ENCODE peak calls at places on chromosome 1, in ten cellular contexts. One of them, this sample, is unnamed.
A peak's percentile ranks its signal among the peaks of the same experiment; 100 is the strongest.

GRCh38 chr1:109819365-109819764 is 55.6 kb upstream of the EPS8L3 start:
- DNase-seq in naive thymus-derived CD8-positive, alpha-beta T cell: no peak
- DNase-seq in lower lobe of right lung: no peak
- DNase-seq in neuronal stem cell: no peak
- DNase-seq in activated T-helper 1 cell treated with Interleukin-2 at 50 U/mL for 16 hours: no peak
- DNase-seq in Calu3: no peak
- DNase-seq in T-helper 17 cell: no peak
- DNase-seq in mucosa of gallbladder: no peak
- DNase-seq in nucleus accumbens: no peak
- DNase-seq in NCI-H1436: no peak
- DNase-seq in this sample: no peak

GRCh38 chr1:36520056-36520455 is 37.3 kb upstream of the CSF3R start:
- DNase-seq in neuronal stem cell: no peak
- DNase-seq in lower lobe of right lung: no peak
- DNase-seq in NCI-H1436: peak; percentile 55
- DNase-seq in naive thymus-derived CD8-positive, alpha-beta T cell: no peak
- DNase-seq in mucosa of gallbladder: no peak
- DNase-seq in activated T-helper 1 cell treated with Interleukin-2 at 50 U/mL for 16 hours: no peak
- DNase-seq in Calu3: no peak
- DNase-seq in T-helper 17 cell: no peak
- DNase-seq in nucleus accumbens: no peak
- DNase-seq in this sample: no peak

GRCh38 chr1:25799346-25799720 is 660 bp upstream of the SELENON start:
- DNase-seq in activated T-helper 1 cell treated with Interleukin-2 at 50 U/mL for 16 hours: no peak
- DNase-seq in T-helper 17 cell: no peak
- DNase-seq in lower lobe of right lung: no peak
- DNase-seq in NCI-H1436: no peak
- DNase-seq in naive thymus-derived CD8-positive, alpha-beta T cell: no peak
- DNase-seq in mucosa of gallbladder: no peak
- DNase-seq in neuronal stem cell: no peak
- DNase-seq in nucleus accumbens: no peak
- DNase-seq in Calu3: no peak
- DNase-seq in this sample: no peak

GRCh38 chr1:56644941-56645662 is at the start of gene PRKAA2:
- DNase-seq in Calu3: peak; percentile 68
- DNase-seq in T-helper 17 cell: no peak
- DNase-seq in naive thymus-derived CD8-positive, alpha-beta T cell: no peak
- DNase-seq in mucosa of gallbladder: peak; percentile 26
- DNase-seq in neuronal stem cell: peak; percentile 69
- DNase-seq in lower lobe of right lung: peak; percentile 55
- DNase-seq in activated T-helper 1 cell treated with Interleukin-2 at 50 U/mL for 16 hours: no peak
- DNase-seq in NCI-H1436: peak; percentile 49
- DNase-seq in nucleus accumbens: peak; percentile 24
- DNase-seq in this sample: peak; percentile 20

GRCh38 chr1:218933526-218933925 is 240.2 kb upstream of the LYPLAL1 start:
- DNase-seq in naive thymus-derived CD8-positive, alpha-beta T cell: no peak
- DNase-seq in activated T-helper 1 cell treated with Interleukin-2 at 50 U/mL for 16 hours: no peak
- DNase-seq in neuronal stem cell: no peak
- DNase-seq in mucosa of gallbladder: no peak
- DNase-seq in nucleus accumbens: no peak
- DNase-seq in Calu3: no peak
- DNase-seq in T-helper 17 cell: no peak
- DNase-seq in lower lobe of right lung: no peak
- DNase-seq in NCI-H1436: no peak
- DNase-seq in this sample: no peak

GRCh38 chr1:237386362-237387143 is 344.6 kb downstream of the RYR2 start:
- DNase-seq in mucosa of gallbladder: no peak
- DNase-seq in lower lobe of right lung: no peak
- DNase-seq in NCI-H1436: peak; percentile 4
- DNase-seq in naive thymus-derived CD8-positive, alpha-beta T cell: no peak
- DNase-seq in activated T-helper 1 cell treated with Interleukin-2 at 50 U/mL for 16 hours: no peak
- DNase-seq in neuronal stem cell: peak; percentile 6
- DNase-seq in Calu3: no peak
- DNase-seq in T-helper 17 cell: no peak
- DNase-seq in nucleus accumbens: no peak
- DNase-seq in this sample: no peak

GRCh38 chr1:59128784-59129227 is 168.1 kb upstream of the FGGY start:
- DNase-seq in lower lobe of right lung: no peak
- DNase-seq in NCI-H1436: no peak
- DNase-seq in neuronal stem cell: peak; percentile 30
- DNase-seq in activated T-helper 1 cell treated with Interleukin-2 at 50 U/mL for 16 hours: no peak
- DNase-seq in mucosa of gallbladder: no peak
- DNase-seq in naive thymus-derived CD8-positive, alpha-beta T cell: no peak
- DNase-seq in Calu3: no peak
- DNase-seq in nucleus accumbens: no peak
- DNase-seq in T-helper 17 cell: no peak
- DNase-seq in this sample: peak; percentile 60

GRCh38 chr1:11984121-11984520 is 3.9 kb downstream of the MFN2 start:
- DNase-seq in neuronal stem cell: no peak
- DNase-seq in naive thymus-derived CD8-positive, alpha-beta T cell: no peak
- DNase-seq in Calu3: no peak
- DNase-seq in T-helper 17 cell: no peak
- DNase-seq in NCI-H1436: no peak
- DNase-seq in mucosa of gallbladder: no peak
- DNase-seq in activated T-helper 1 cell treated with Interleukin-2 at 50 U/mL for 16 hours: no peak
- DNase-seq in lower lobe of right lung: no peak
- DNase-seq in nucleus accumbens: no peak
- DNase-seq in this sample: no peak

GRCh38 chr1:200306954-200307754 is 102.7 kb downstream of the ZNF281 start:
- DNase-seq in lower lobe of right lung: no peak
- DNase-seq in activated T-helper 1 cell treated with Interleukin-2 at 50 U/mL for 16 hours: no peak
- DNase-seq in nucleus accumbens: no peak
- DNase-seq in mucosa of gallbladder: no peak
- DNase-seq in NCI-H1436: peak; percentile 44
- DNase-seq in neuronal stem cell: no peak
- DNase-seq in T-helper 17 cell: no peak
- DNase-seq in naive thymus-derived CD8-positive, alpha-beta T cell: peak; percentile 21
- DNase-seq in Calu3: peak; percentile 45
- DNase-seq in this sample: peak; percentile 61

GRCh38 chr1:228141082-228141870 is 1.2 kb downstream of the GUK1 start:
- DNase-seq in Calu3: peak; percentile 45
- DNase-seq in mucosa of gallbladder: no peak
- DNase-seq in naive thymus-derived CD8-positive, alpha-beta T cell: peak; percentile 33
- DNase-seq in nucleus accumbens: no peak
- DNase-seq in lower lobe of right lung: peak; percentile 55
- DNase-seq in NCI-H1436: no peak
- DNase-seq in activated T-helper 1 cell treated with Interleukin-2 at 50 U/mL for 16 hours: no peak
- DNase-seq in neuronal stem cell: no peak
- DNase-seq in T-helper 17 cell: no peak
- DNase-seq in this sample: peak; percentile 45

GRCh38 chr1:54849219-54850081 is 37.5 kb downstream of the DHCR24 start:
- DNase-seq in neuronal stem cell: no peak
- DNase-seq in Calu3: no peak
- DNase-seq in nucleus accumbens: no peak
- DNase-seq in NCI-H1436: no peak
- DNase-seq in lower lobe of right lung: no peak
- DNase-seq in mucosa of gallbladder: no peak
- DNase-seq in T-helper 17 cell: no peak
- DNase-seq in naive thymus-derived CD8-positive, alpha-beta T cell: no peak
- DNase-seq in activated T-helper 1 cell treated with Interleukin-2 at 50 U/mL for 16 hours: no peak
- DNase-seq in this sample: no peak

GRCh38 chr1:203306089-203306969 is 1.0 kb downstream of the BTG2 start:
- DNase-seq in naive thymus-derived CD8-positive, alpha-beta T cell: peak; percentile 50
- DNase-seq in mucosa of gallbladder: peak; percentile 89
- DNase-seq in lower lobe of right lung: peak; percentile 89
- DNase-seq in neuronal stem cell: no peak
- DNase-seq in Calu3: peak; percentile 67
- DNase-seq in NCI-H1436: peak; percentile 67
- DNase-seq in activated T-helper 1 cell treated with Interleukin-2 at 50 U/mL for 16 hours: no peak
- DNase-seq in T-helper 17 cell: no peak
- DNase-seq in nucleus accumbens: peak; percentile 54
- DNase-seq in this sample: peak; percentile 86

GRCh38 chr1:30526652-30527345 is 196.6 kb downstream of the MATN1 start:
- DNase-seq in neuronal stem cell: no peak
- DNase-seq in T-helper 17 cell: no peak
- DNase-seq in NCI-H1436: no peak
- DNase-seq in lower lobe of right lung: no peak
- DNase-seq in mucosa of gallbladder: no peak
- DNase-seq in activated T-helper 1 cell treated with Interleukin-2 at 50 U/mL for 16 hours: no peak
- DNase-seq in Calu3: no peak
- DNase-seq in naive thymus-derived CD8-positive, alpha-beta T cell: no peak
- DNase-seq in nucleus accumbens: no peak
- DNase-seq in this sample: no peak

GRCh38 chr1:225651376-225651871 is 1.5 kb downstream of the ENAH start:
- DNase-seq in mucosa of gallbladder: no peak
- DNase-seq in Calu3: no peak
- DNase-seq in NCI-H1436: no peak
- DNase-seq in nucleus accumbens: no peak
- DNase-seq in lower lobe of right lung: no peak
- DNase-seq in naive thymus-derived CD8-positive, alpha-beta T cell: no peak
- DNase-seq in activated T-helper 1 cell treated with Interleukin-2 at 50 U/mL for 16 hours: no peak
- DNase-seq in neuronal stem cell: no peak
- DNase-seq in T-helper 17 cell: no peak
- DNase-seq in this sample: peak; percentile 79

GRCh38 chr1:220775238-220775853 is 11.4 kb upstream of the MTARC1 start:
- DNase-seq in mucosa of gallbladder: no peak
- DNase-seq in NCI-H1436: peak; percentile 34
- DNase-seq in neuronal stem cell: no peak
- DNase-seq in activated T-helper 1 cell treated with Interleukin-2 at 50 U/mL for 16 hours: no peak
- DNase-seq in lower lobe of right lung: no peak
- DNase-seq in naive thymus-derived CD8-positive, alpha-beta T cell: peak; percentile 3
- DNase-seq in T-helper 17 cell: no peak
- DNase-seq in nucleus accumbens: no peak
- DNase-seq in Calu3: peak; percentile 70
- DNase-seq in this sample: peak; percentile 76

GRCh38 chr1:25590096-25590824 is 26.3 kb upstream of the MAN1C1 start:
- DNase-seq in nucleus accumbens: no peak
- DNase-seq in naive thymus-derived CD8-positive, alpha-beta T cell: no peak
- DNase-seq in mucosa of gallbladder: peak; percentile 24
- DNase-seq in lower lobe of right lung: no peak
- DNase-seq in T-helper 17 cell: no peak
- DNase-seq in activated T-helper 1 cell treated with Interleukin-2 at 50 U/mL for 16 hours: no peak
- DNase-seq in NCI-H1436: no peak
- DNase-seq in neuronal stem cell: no peak
- DNase-seq in Calu3: no peak
- DNase-seq in this sample: peak; percentile 4

GRCh38 chr1:116167625-116168276 is 56.6 kb downstream of the MAB21L3 start:
- DNase-seq in Calu3: no peak
- DNase-seq in naive thymus-derived CD8-positive, alpha-beta T cell: no peak
- DNase-seq in T-helper 17 cell: no peak
- DNase-seq in NCI-H1436: no peak
- DNase-seq in nucleus accumbens: no peak
- DNase-seq in activated T-helper 1 cell treated with Interleukin-2 at 50 U/mL for 16 hours: no peak
- DNase-seq in neuronal stem cell: no peak
- DNase-seq in mucosa of gallbladder: no peak
- DNase-seq in lower lobe of right lung: no peak
- DNase-seq in this sample: no peak

GRCh38 chr1:64494659-64495058 is 24.7 kb downstream of the CACHD1 start:
- DNase-seq in NCI-H1436: no peak
- DNase-seq in neuronal stem cell: no peak
- DNase-seq in naive thymus-derived CD8-positive, alpha-beta T cell: no peak
- DNase-seq in mucosa of gallbladder: no peak
- DNase-seq in T-helper 17 cell: no peak
- DNase-seq in nucleus accumbens: no peak
- DNase-seq in activated T-helper 1 cell treated with Interleukin-2 at 50 U/mL for 16 hours: no peak
- DNase-seq in Calu3: no peak
- DNase-seq in lower lobe of right lung: no peak
- DNase-seq in this sample: no peak

GRCh38 chr1:13759072-13759471 is 59.1 kb downstream of the PRDM2 start:
- DNase-seq in T-helper 17 cell: no peak
- DNase-seq in Calu3: peak; percentile 41
- DNase-seq in nucleus accumbens: no peak
- DNase-seq in neuronal stem cell: no peak
- DNase-seq in activated T-helper 1 cell treated with Interleukin-2 at 50 U/mL for 16 hours: no peak
- DNase-seq in lower lobe of right lung: no peak
- DNase-seq in NCI-H1436: no peak
- DNase-seq in mucosa of gallbladder: peak; percentile 18
- DNase-seq in naive thymus-derived CD8-positive, alpha-beta T cell: no peak
- DNase-seq in this sample: no peak

GRCh38 chr1:91555821-91556531 is 55.3 kb downstream of the CDC7 start:
- DNase-seq in nucleus accumbens: no peak
- DNase-seq in NCI-H1436: no peak
- DNase-seq in mucosa of gallbladder: no peak
- DNase-seq in T-helper 17 cell: peak; percentile 45
- DNase-seq in lower lobe of right lung: no peak
- DNase-seq in Calu3: no peak
- DNase-seq in naive thymus-derived CD8-positive, alpha-beta T cell: peak; percentile 35
- DNase-seq in neuronal stem cell: no peak
- DNase-seq in activated T-helper 1 cell treated with Interleukin-2 at 50 U/mL for 16 hours: peak; percentile 36
- DNase-seq in this sample: no peak

GRCh38 chr1:48571303-48571987 is 99.4 kb upstream of the SPATA6 start:
- DNase-seq in T-helper 17 cell: no peak
- DNase-seq in activated T-helper 1 cell treated with Interleukin-2 at 50 U/mL for 16 hours: no peak
- DNase-seq in naive thymus-derived CD8-positive, alpha-beta T cell: no peak
- DNase-seq in Calu3: no peak
- DNase-seq in mucosa of gallbladder: no peak
- DNase-seq in lower lobe of right lung: no peak
- DNase-seq in nucleus accumbens: no peak
- DNase-seq in NCI-H1436: no peak
- DNase-seq in neuronal stem cell: no peak
- DNase-seq in this sample: no peak

GRCh38 chr1:25796807-25797458 is 3.1 kb upstream of the SELENON start:
- DNase-seq in activated T-helper 1 cell treated with Interleukin-2 at 50 U/mL for 16 hours: peak; percentile 57
- DNase-seq in nucleus accumbens: peak; percentile 38
- DNase-seq in lower lobe of right lung: peak; percentile 89
- DNase-seq in T-helper 17 cell: peak; percentile 76
- DNase-seq in mucosa of gallbladder: peak; percentile 87
- DNase-seq in NCI-H1436: peak; percentile 78
- DNase-seq in neuronal stem cell: peak; percentile 82
- DNase-seq in naive thymus-derived CD8-positive, alpha-beta T cell: peak; percentile 80
- DNase-seq in Calu3: peak; percentile 81
- DNase-seq in this sample: peak; percentile 92

GRCh38 chr1:14255711-14256110 is 342.8 kb upstream of the KAZN start:
- DNase-seq in lower lobe of right lung: no peak
- DNase-seq in NCI-H1436: no peak
- DNase-seq in neuronal stem cell: no peak
- DNase-seq in T-helper 17 cell: no peak
- DNase-seq in activated T-helper 1 cell treated with Interleukin-2 at 50 U/mL for 16 hours: no peak
- DNase-seq in nucleus accumbens: no peak
- DNase-seq in Calu3: no peak
- DNase-seq in naive thymus-derived CD8-positive, alpha-beta T cell: no peak
- DNase-seq in mucosa of gallbladder: no peak
- DNase-seq in this sample: no peak

GRCh38 chr1:23867953-23868847 is at the start of gene FUCA1:
- DNase-seq in neuronal stem cell: peak; percentile 92
- DNase-seq in activated T-helper 1 cell treated with Interleukin-2 at 50 U/mL for 16 hours: peak; percentile 94
- DNase-seq in NCI-H1436: peak; percentile 94
- DNase-seq in naive thymus-derived CD8-positive, alpha-beta T cell: peak; percentile 97
- DNase-seq in nucleus accumbens: peak; percentile 80
- DNase-seq in mucosa of gallbladder: peak; percentile 95
- DNase-seq in lower lobe of right lung: peak; percentile 96
- DNase-seq in T-helper 17 cell: peak; percentile 94
- DNase-seq in Calu3: peak; percentile 92
- DNase-seq in this sample: peak; percentile 97

GRCh38 chr1:24964811-24965570 is 34.9 kb upstream of the RUNX3 start:
- DNase-seq in activated T-helper 1 cell treated with Interleukin-2 at 50 U/mL for 16 hours: peak; percentile 78
- DNase-seq in neuronal stem cell: no peak
- DNase-seq in nucleus accumbens: no peak
- DNase-seq in NCI-H1436: no peak
- DNase-seq in lower lobe of right lung: peak; percentile 63
- DNase-seq in Calu3: no peak
- DNase-seq in T-helper 17 cell: peak; percentile 77
- DNase-seq in mucosa of gallbladder: peak; percentile 75
- DNase-seq in naive thymus-derived CD8-positive, alpha-beta T cell: peak; percentile 88
- DNase-seq in this sample: no peak

GRCh38 chr1:243730499-243731150 is 119.4 kb downstream of the AKT3 start:
- DNase-seq in lower lobe of right lung: peak; percentile 55
- DNase-seq in T-helper 17 cell: no peak
- DNase-seq in activated T-helper 1 cell treated with Interleukin-2 at 50 U/mL for 16 hours: no peak
- DNase-seq in NCI-H1436: no peak
- DNase-seq in nucleus accumbens: no peak
- DNase-seq in naive thymus-derived CD8-positive, alpha-beta T cell: no peak
- DNase-seq in mucosa of gallbladder: no peak
- DNase-seq in neuronal stem cell: no peak
- DNase-seq in Calu3: peak; percentile 85
- DNase-seq in this sample: no peak

GRCh38 chr1:27356628-27357280 is 10.0 kb downstream of the MAP3K6 start:
- DNase-seq in lower lobe of right lung: peak; percentile 57
- DNase-seq in Calu3: no peak
- DNase-seq in T-helper 17 cell: no peak
- DNase-seq in neuronal stem cell: no peak
- DNase-seq in activated T-helper 1 cell treated with Interleukin-2 at 50 U/mL for 16 hours: no peak
- DNase-seq in nucleus accumbens: no peak
- DNase-seq in NCI-H1436: no peak
- DNase-seq in mucosa of gallbladder: peak; percentile 58
- DNase-seq in naive thymus-derived CD8-positive, alpha-beta T cell: peak; percentile 27
- DNase-seq in this sample: no peak

GRCh38 chr1:218674280-218674773 is 329.2 kb downstream of the TGFB2 start:
- DNase-seq in NCI-H1436: no peak
- DNase-seq in nucleus accumbens: no peak
- DNase-seq in T-helper 17 cell: no peak
- DNase-seq in naive thymus-derived CD8-positive, alpha-beta T cell: no peak
- DNase-seq in Calu3: peak; percentile 76
- DNase-seq in lower lobe of right lung: peak; percentile 48
- DNase-seq in activated T-helper 1 cell treated with Interleukin-2 at 50 U/mL for 16 hours: no peak
- DNase-seq in neuronal stem cell: peak; percentile 68
- DNase-seq in mucosa of gallbladder: peak; percentile 14
- DNase-seq in this sample: peak; percentile 75

This sample was measured in HAP-1.